ENCODE peak calls at places on chromosomes 2 and 18, in eight cellular contexts. One of them, this sample, is unnamed.

GRCh38 chr18:75638223-75638596 is 210.7 kb upstream of the SMIM21 start:
- DNase-seq in LoVo: no peak
- DNase-seq in sigmoid colon: no peak
- DNase-seq in sciatic nerve: no peak
- DNase-seq in activated CD4-positive, alpha-beta T cell treated with anti-CD3 and anti-CD28 coated beads, Interleukin-2, amount 10 ng/mL, durations not matched to agents 7 days and 5 days: no peak
- DNase-seq in CD4-positive, alpha-beta T cell: no peak
- DNase-seq in ELF-1: no peak
- DNase-seq in fibroblast of mammary gland: peak
- DNase-seq in this sample: no peak

GRCh38 chr2:20617892-20618467 is 32.9 kb downstream of the HS1BP3 start:
- DNase-seq in LoVo: peak
- DNase-seq in sigmoid colon: peak
- DNase-seq in sciatic nerve: peak
- DNase-seq in activated CD4-positive, alpha-beta T cell treated with anti-CD3 and anti-CD28 coated beads, Interleukin-2, amount 10 ng/mL, durations not matched to agents 7 days and 5 days: no peak
- DNase-seq in CD4-positive, alpha-beta T cell: no peak
- DNase-seq in ELF-1: no peak
- DNase-seq in fibroblast of mammary gland: peak
- DNase-seq in this sample: peak

GRCh38 chr18:33805592-33805991 is 227.6 kb downstream of the ASXL3 start:
- DNase-seq in LoVo: no peak
- DNase-seq in sigmoid colon: no peak
- DNase-seq in sciatic nerve: no peak
- DNase-seq in activated CD4-positive, alpha-beta T cell treated with anti-CD3 and anti-CD28 coated beads, Interleukin-2, amount 10 ng/mL, durations not matched to agents 7 days and 5 days: no peak
- DNase-seq in CD4-positive, alpha-beta T cell: no peak
- DNase-seq in ELF-1: no peak
- DNase-seq in fibroblast of mammary gland: no peak
- DNase-seq in this sample: no peak

GRCh38 chr2:120570546-120570945 is 165.1 kb upstream of the GLI2 start:
- DNase-seq in LoVo: no peak
- DNase-seq in sigmoid colon: no peak
- DNase-seq in sciatic nerve: no peak
- DNase-seq in activated CD4-positive, alpha-beta T cell treated with anti-CD3 and anti-CD28 coated beads, Interleukin-2, amount 10 ng/mL, durations not matched to agents 7 days and 5 days: no peak
- DNase-seq in CD4-positive, alpha-beta T cell: no peak
- DNase-seq in ELF-1: no peak
- DNase-seq in fibroblast of mammary gland: no peak
- DNase-seq in this sample: no peak

GRCh38 chr2:164260506-164260905 is 360.8 kb downstream of the GRB14 start:
- DNase-seq in LoVo: no peak
- DNase-seq in sigmoid colon: no peak
- DNase-seq in sciatic nerve: no peak
- DNase-seq in activated CD4-positive, alpha-beta T cell treated with anti-CD3 and anti-CD28 coated beads, Interleukin-2, amount 10 ng/mL, durations not matched to agents 7 days and 5 days: no peak
- DNase-seq in CD4-positive, alpha-beta T cell: no peak
- DNase-seq in ELF-1: no peak
- DNase-seq in fibroblast of mammary gland: peak
- DNase-seq in this sample: no peak

GRCh38 chr18:14085770-14086458 is 46.3 kb downstream of the ZNF519 start:
- DNase-seq in LoVo: no peak
- DNase-seq in sigmoid colon: no peak
- DNase-seq in sciatic nerve: no peak
- DNase-seq in activated CD4-positive, alpha-beta T cell treated with anti-CD3 and anti-CD28 coated beads, Interleukin-2, amount 10 ng/mL, durations not matched to agents 7 days and 5 days: no peak
- DNase-seq in CD4-positive, alpha-beta T cell: no peak
- DNase-seq in ELF-1: no peak
- DNase-seq in fibroblast of mammary gland: no peak
- DNase-seq in this sample: no peak

GRCh38 chr2:38301340-38301968 is 75.6 kb downstream of the ATL2 start:
- DNase-seq in LoVo: no peak
- DNase-seq in sigmoid colon: no peak
- DNase-seq in sciatic nerve: no peak
- DNase-seq in activated CD4-positive, alpha-beta T cell treated with anti-CD3 and anti-CD28 coated beads, Interleukin-2, amount 10 ng/mL, durations not matched to agents 7 days and 5 days: peak
- DNase-seq in CD4-positive, alpha-beta T cell: no peak
- DNase-seq in ELF-1: peak
- DNase-seq in fibroblast of mammary gland: no peak
- DNase-seq in this sample: no peak

GRCh38 chr2:187302146-187302545 is 145.9 kb downstream of the CALCRL start:
- DNase-seq in LoVo: no peak
- DNase-seq in sigmoid colon: no peak
- DNase-seq in sciatic nerve: no peak
- DNase-seq in activated CD4-positive, alpha-beta T cell treated with anti-CD3 and anti-CD28 coated beads, Interleukin-2, amount 10 ng/mL, durations not matched to agents 7 days and 5 days: no peak
- DNase-seq in CD4-positive, alpha-beta T cell: no peak
- DNase-seq in ELF-1: no peak
- DNase-seq in fibroblast of mammary gland: peak
- DNase-seq in this sample: no peak

GRCh38 chr2:97693476-97693875 is 19.9 kb upstream of the ZAP70 start:
- DNase-seq in LoVo: no peak
- DNase-seq in sigmoid colon: no peak
- DNase-seq in sciatic nerve: no peak
- DNase-seq in activated CD4-positive, alpha-beta T cell treated with anti-CD3 and anti-CD28 coated beads, Interleukin-2, amount 10 ng/mL, durations not matched to agents 7 days and 5 days: no peak
- DNase-seq in CD4-positive, alpha-beta T cell: no peak
- DNase-seq in ELF-1: no peak
- DNase-seq in fibroblast of mammary gland: peak
- DNase-seq in this sample: peak

GRCh38 chr2:79723830-79724229 is 211.0 kb downstream of the CTNNA2 start:
- DNase-seq in LoVo: no peak
- DNase-seq in sigmoid colon: no peak
- DNase-seq in sciatic nerve: no peak
- DNase-seq in activated CD4-positive, alpha-beta T cell treated with anti-CD3 and anti-CD28 coated beads, Interleukin-2, amount 10 ng/mL, durations not matched to agents 7 days and 5 days: no peak
- DNase-seq in CD4-positive, alpha-beta T cell: no peak
- DNase-seq in ELF-1: peak
- DNase-seq in fibroblast of mammary gland: peak
- DNase-seq in this sample: no peak

GRCh38 chr2:47528874-47529273 is 125.9 kb downstream of the MSH2 start:
- DNase-seq in LoVo: no peak
- DNase-seq in sigmoid colon: no peak
- DNase-seq in sciatic nerve: no peak
- DNase-seq in activated CD4-positive, alpha-beta T cell treated with anti-CD3 and anti-CD28 coated beads, Interleukin-2, amount 10 ng/mL, durations not matched to agents 7 days and 5 days: no peak
- DNase-seq in CD4-positive, alpha-beta T cell: no peak
- DNase-seq in ELF-1: no peak
- DNase-seq in fibroblast of mammary gland: peak
- DNase-seq in this sample: no peak

GRCh38 chr2:182980115-182980514 is 58.1 kb downstream of the NCKAP1 start:
- DNase-seq in LoVo: peak
- DNase-seq in sigmoid colon: no peak
- DNase-seq in sciatic nerve: no peak
- DNase-seq in activated CD4-positive, alpha-beta T cell treated with anti-CD3 and anti-CD28 coated beads, Interleukin-2, amount 10 ng/mL, durations not matched to agents 7 days and 5 days: no peak
- DNase-seq in CD4-positive, alpha-beta T cell: no peak
- DNase-seq in ELF-1: no peak
- DNase-seq in fibroblast of mammary gland: peak
- DNase-seq in this sample: peak

This sample was measured in PC-9.